ENCODE peak calls at places on chromosomes 1 and 21, in six cellular contexts. One of them, this sample, is unnamed.
A peak's percentile ranks its signal among the peaks of the same experiment; 100 is the strongest.

GRCh38 chr21:37484535-37485474 is 118.2 kb downstream of the DYRK1A start:
- DNase-seq in HCT116: no peak
- DNase-seq in GM12878: no peak
- DNase-seq in H1: no peak
- DNase-seq in HepG2: no peak
- DNase-seq in SK-N-SH: no peak
- DNase-seq in this sample: no peak

GRCh38 chr1:210770396-210770984 is 363.5 kb downstream of the KCNH1 start:
- DNase-seq in HCT116: no peak
- DNase-seq in H1: no peak
- DNase-seq in SK-N-SH: no peak
- DNase-seq in HepG2: no peak
- DNase-seq in GM12878: no peak
- DNase-seq in this sample: no peak

GRCh38 chr21:16419188-16419874 is 689.5 kb downstream of the USP25 start:
- DNase-seq in SK-N-SH: peak; percentile 59
- DNase-seq in HCT116: no peak
- DNase-seq in H1: no peak
- DNase-seq in HepG2: peak; percentile 12
- DNase-seq in GM12878: no peak
- DNase-seq in this sample: peak; percentile 74

GRCh38 chr1:185681034-185681633 is 53.1 kb upstream of the HMCN1 start:
- DNase-seq in H1: no peak
- DNase-seq in GM12878: peak; percentile 21
- DNase-seq in HCT116: peak; percentile 45
- DNase-seq in SK-N-SH: peak; percentile 17
- DNase-seq in HepG2: peak; percentile 50
- DNase-seq in this sample: no peak

GRCh38 chr1:119587328-119587727 is 60.7 kb downstream of the ZNF697 start:
- DNase-seq in GM12878: no peak
- DNase-seq in HepG2: peak; percentile 44
- DNase-seq in HCT116: no peak
- DNase-seq in SK-N-SH: no peak
- DNase-seq in H1: no peak
- DNase-seq in this sample: no peak

GRCh38 chr21:15731243-15731613 is 1.4 kb downstream of the USP25 start:
- DNase-seq in GM12878: no peak
- DNase-seq in HCT116: no peak
- DNase-seq in HepG2: peak; percentile 25
- DNase-seq in SK-N-SH: no peak
- DNase-seq in H1: no peak
- DNase-seq in this sample: no peak

GRCh38 chr1:203426870-203427269 is 48.7 kb upstream of the PRELP start:
- DNase-seq in HepG2: no peak
- DNase-seq in HCT116: no peak
- DNase-seq in H1: no peak
- DNase-seq in GM12878: no peak
- DNase-seq in SK-N-SH: no peak
- DNase-seq in this sample: no peak

GRCh38 chr21:43317959-43318358 is 109.0 kb downstream of the SIK1 start:
- DNase-seq in SK-N-SH: no peak
- DNase-seq in GM12878: no peak
- DNase-seq in HCT116: no peak
- DNase-seq in H1: no peak
- DNase-seq in HepG2: no peak
- DNase-seq in this sample: no peak

GRCh38 chr1:229254910-229255541 is 15.9 kb upstream of the RAB4A start:
- DNase-seq in HCT116: no peak
- DNase-seq in SK-N-SH: peak; percentile 35
- DNase-seq in H1: no peak
- DNase-seq in HepG2: peak; percentile 41
- DNase-seq in GM12878: no peak
- DNase-seq in this sample: peak; percentile 76

GRCh38 chr1:235136111-235136510 is 7.5 kb upstream of the TOMM20 start:
- DNase-seq in H1: peak; percentile 11
- DNase-seq in GM12878: no peak
- DNase-seq in HepG2: no peak
- DNase-seq in HCT116: no peak
- DNase-seq in SK-N-SH: peak; percentile 68
- DNase-seq in this sample: no peak

GRCh38 chr1:159779403-159779851 is 1.3 kb upstream of the DUSP23 start:
- DNase-seq in GM12878: no peak
- DNase-seq in SK-N-SH: no peak
- DNase-seq in H1: no peak
- DNase-seq in HepG2: no peak
- DNase-seq in HCT116: no peak
- DNase-seq in this sample: no peak

GRCh38 chr1:54311506-54311905 is 94.7 kb downstream of the SSBP3 start:
- DNase-seq in GM12878: no peak
- DNase-seq in HepG2: no peak
- DNase-seq in H1: no peak
- DNase-seq in SK-N-SH: no peak
- DNase-seq in HCT116: no peak
- DNase-seq in this sample: no peak

GRCh38 chr21:44394733-44395132 is 41.3 kb downstream of the TRPM2 start:
- DNase-seq in SK-N-SH: peak; percentile 16
- DNase-seq in HepG2: no peak
- DNase-seq in HCT116: no peak
- DNase-seq in H1: no peak
- DNase-seq in GM12878: no peak
- DNase-seq in this sample: no peak

GRCh38 chr1:47621483-47621882 is 183.6 kb downstream of the FOXD2 start:
- DNase-seq in HCT116: no peak
- DNase-seq in HepG2: no peak
- DNase-seq in GM12878: no peak
- DNase-seq in SK-N-SH: no peak
- DNase-seq in H1: no peak
- DNase-seq in this sample: no peak

GRCh38 chr21:38467911-38468310 is 30.4 kb downstream of the ERG start:
- DNase-seq in HepG2: no peak
- DNase-seq in H1: no peak
- DNase-seq in HCT116: no peak
- DNase-seq in SK-N-SH: no peak
- DNase-seq in GM12878: no peak
- DNase-seq in this sample: no peak

GRCh38 chr21:45123440-45123839 is 49.1 kb downstream of the ADARB1 start:
- DNase-seq in GM12878: no peak
- DNase-seq in SK-N-SH: no peak
- DNase-seq in H1: no peak
- DNase-seq in HepG2: peak; percentile 53
- DNase-seq in HCT116: no peak
- DNase-seq in this sample: no peak

GRCh38 chr1:151547119-151547899 is 7.2 kb downstream of the TUFT1 start:
- DNase-seq in GM12878: no peak
- DNase-seq in HepG2: peak; percentile 98
- DNase-seq in H1: peak; percentile 59
- DNase-seq in HCT116: peak; percentile 35
- DNase-seq in SK-N-SH: no peak
- DNase-seq in this sample: peak; percentile 63

GRCh38 chr21:25370311-25370744 is 237.0 kb downstream of the MRPL39 start:
- DNase-seq in GM12878: no peak
- DNase-seq in SK-N-SH: no peak
- DNase-seq in H1: no peak
- DNase-seq in HepG2: no peak
- DNase-seq in HCT116: no peak
- DNase-seq in this sample: no peak

GRCh38 chr1:30968220-30968971 is 59.8 kb upstream of the SDC3 start:
- DNase-seq in GM12878: no peak
- DNase-seq in HCT116: no peak
- DNase-seq in SK-N-SH: no peak
- DNase-seq in HepG2: no peak
- DNase-seq in H1: no peak
- DNase-seq in this sample: no peak

GRCh38 chr1:53116933-53117332 is 25.5 kb downstream of the SLC1A7 start:
- DNase-seq in HepG2: no peak
- DNase-seq in GM12878: no peak
- DNase-seq in H1: no peak
- DNase-seq in HCT116: no peak
- DNase-seq in SK-N-SH: no peak
- DNase-seq in this sample: no peak

GRCh38 chr1:67831850-67832513 is 1.3 kb downstream of the GNG12 start:
- DNase-seq in HepG2: no peak
- DNase-seq in HCT116: peak; percentile 40
- DNase-seq in SK-N-SH: peak; percentile 75
- DNase-seq in H1: no peak
- DNase-seq in GM12878: no peak
- DNase-seq in this sample: peak; percentile 40

GRCh38 chr1:212458817-212459216 is 26.1 kb downstream of the NENF start:
- DNase-seq in HepG2: no peak
- DNase-seq in HCT116: no peak
- DNase-seq in H1: no peak
- DNase-seq in SK-N-SH: no peak
- DNase-seq in GM12878: no peak
- DNase-seq in this sample: no peak

GRCh38 chr1:48036693-48037386 is 39.7 kb upstream of the TRABD2B start:
- DNase-seq in HepG2: no peak
- DNase-seq in GM12878: no peak
- DNase-seq in SK-N-SH: no peak
- DNase-seq in HCT116: no peak
- DNase-seq in H1: no peak
- DNase-seq in this sample: no peak

GRCh38 chr1:2145946-2146835 is 48.4 kb downstream of the FAAP20 start:
- DNase-seq in H1: no peak
- DNase-seq in GM12878: no peak
- DNase-seq in HCT116: no peak
- DNase-seq in HepG2: no peak
- DNase-seq in SK-N-SH: no peak
- DNase-seq in this sample: no peak

GRCh38 chr1:161182214-161182613 is 4.9 kb upstream of the B4GALT3 start:
- DNase-seq in H1: no peak
- DNase-seq in GM12878: peak; percentile 63
- DNase-seq in HepG2: no peak
- DNase-seq in SK-N-SH: no peak
- DNase-seq in HCT116: no peak
- DNase-seq in this sample: no peak

GRCh38 chr1:240234477-240235225 is 143.0 kb downstream of the FMN2 start:
- DNase-seq in H1: no peak
- DNase-seq in GM12878: no peak
- DNase-seq in SK-N-SH: no peak
- DNase-seq in HepG2: no peak
- DNase-seq in HCT116: no peak
- DNase-seq in this sample: no peak

GRCh38 chr1:178060789-178061556 is 32.9 kb upstream of the RASAL2 start:
- DNase-seq in HCT116: no peak
- DNase-seq in GM12878: no peak
- DNase-seq in H1: no peak
- DNase-seq in SK-N-SH: no peak
- DNase-seq in HepG2: peak; percentile 43
- DNase-seq in this sample: no peak

GRCh38 chr1:241715435-241715834 is 63.4 kb downstream of the WDR64 start:
- DNase-seq in HCT116: no peak
- DNase-seq in HepG2: no peak
- DNase-seq in SK-N-SH: no peak
- DNase-seq in H1: no peak
- DNase-seq in GM12878: no peak
- DNase-seq in this sample: no peak

GRCh38 chr1:241715956-241716355 is 63.9 kb downstream of the WDR64 start:
- DNase-seq in H1: no peak
- DNase-seq in GM12878: no peak
- DNase-seq in HepG2: no peak
- DNase-seq in HCT116: no peak
- DNase-seq in SK-N-SH: no peak
- DNase-seq in this sample: no peak

GRCh38 chr1:241714321-241715218 is 62.5 kb downstream of the WDR64 start:
- DNase-seq in HepG2: no peak
- DNase-seq in SK-N-SH: no peak
- DNase-seq in GM12878: no peak
- DNase-seq in H1: no peak
- DNase-seq in HCT116: no peak
- DNase-seq in this sample: no peak

GRCh38 chr1:241717975-241718374 is 65.9 kb downstream of the WDR64 start:
- DNase-seq in HepG2: no peak
- DNase-seq in GM12878: no peak
- DNase-seq in HCT116: no peak
- DNase-seq in SK-N-SH: no peak
- DNase-seq in H1: no peak
- DNase-seq in this sample: no peak

GRCh38 chr1:241716915-241717651 is 65.0 kb downstream of the WDR64 start:
- DNase-seq in SK-N-SH: no peak
- DNase-seq in H1: no peak
- DNase-seq in GM12878: no peak
- DNase-seq in HCT116: no peak
- DNase-seq in HepG2: no peak
- DNase-seq in this sample: no peak
- TF ChIP-seq JUND in SK-N-SH: no peak
- TF ChIP-seq JUND in H1: no peak
- TF ChIP-seq JUND in GM12878: no peak
- TF ChIP-seq JUND in HCT116: no peak
- TF ChIP-seq JUND in HepG2: no peak
- TF ChIP-seq JUND in this sample: no peak

GRCh38 chr1:93219443-93219842 is 38.9 kb downstream of the CCDC18 start:
- DNase-seq in HCT116: no peak
- DNase-seq in GM12878: peak; percentile 16
- DNase-seq in HepG2: no peak
- DNase-seq in H1: no peak
- DNase-seq in SK-N-SH: no peak
- DNase-seq in this sample: no peak
- TF ChIP-seq JUND in HCT116: no peak
- TF ChIP-seq JUND in GM12878: no peak
- TF ChIP-seq JUND in HepG2: no peak
- TF ChIP-seq JUND in H1: no peak
- TF ChIP-seq JUND in SK-N-SH: no peak
- TF ChIP-seq JUND in this sample: no peak

GRCh38 chr1:17128361-17128760 is 9.1 kb upstream of the PADI2 start:
- DNase-seq in H1: no peak
- DNase-seq in GM12878: no peak
- DNase-seq in HCT116: peak; percentile 50
- DNase-seq in SK-N-SH: no peak
- DNase-seq in HepG2: no peak
- DNase-seq in this sample: no peak
- TF ChIP-seq JUND in H1: peak; percentile 76
- TF ChIP-seq JUND in GM12878: no peak
- TF ChIP-seq JUND in HCT116: no peak
- TF ChIP-seq JUND in SK-N-SH: peak; percentile 97
- TF ChIP-seq JUND in HepG2: no peak
- TF ChIP-seq JUND in this sample: no peak

DNA sequence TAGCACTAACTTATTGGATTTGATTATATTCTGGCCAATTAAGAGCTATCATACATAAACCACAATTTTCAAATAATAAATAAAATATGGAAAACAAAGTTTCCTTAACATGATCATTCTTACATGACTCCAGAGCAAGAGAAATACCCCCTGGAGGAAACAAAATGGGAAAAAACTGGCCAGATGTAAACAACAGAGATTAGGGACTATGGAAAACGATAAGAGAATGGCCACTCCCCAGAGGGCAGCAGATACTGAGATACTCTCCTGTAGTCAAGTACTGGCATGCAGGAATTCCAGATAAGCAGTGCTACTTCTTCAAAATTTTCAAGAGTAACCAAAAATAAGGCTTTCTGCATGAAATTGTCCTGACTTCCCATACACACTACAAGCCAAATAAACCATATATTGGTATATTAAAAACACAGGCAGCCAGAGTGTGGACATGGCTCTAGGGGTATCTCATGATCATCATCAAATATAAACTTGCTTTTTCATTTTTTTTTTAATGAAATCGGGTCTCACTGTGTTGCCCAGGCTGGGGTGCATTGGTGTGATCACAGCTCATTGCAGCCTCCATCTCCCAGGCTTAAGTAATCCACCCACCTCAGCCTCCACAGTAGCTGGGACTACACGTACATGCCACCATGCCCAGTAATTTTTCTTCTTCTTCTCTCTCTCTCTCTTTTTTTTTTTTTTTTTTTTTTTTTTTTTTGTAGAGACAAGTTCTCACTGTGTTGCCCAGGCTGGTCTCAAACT is 118.5 kb downstream of the EIF4G3 start:
- DNase-seq in HepG2: no peak
- DNase-seq in GM12878: no peak
- DNase-seq in SK-N-SH: peak; percentile 30
- DNase-seq in H1: no peak
- DNase-seq in HCT116: no peak
- DNase-seq in this sample: no peak
- TF ChIP-seq JUND in HepG2: no peak
- TF ChIP-seq JUND in GM12878: no peak
- TF ChIP-seq JUND in SK-N-SH: no peak
- TF ChIP-seq JUND in H1: no peak
- TF ChIP-seq JUND in HCT116: no peak
- TF ChIP-seq JUND in this sample: no peak

This sample was measured in T47D.